ENCODE peak calls at places on chromosomes 4 and X, in five cellular contexts. O is SJCRH30; P is HTR-8/SVneo; N is stimulated activated CD4-positive, alpha-beta T cell treated with anti-CD3 and anti-CD28 coated beads, Interleukin-12 subunit alpha, Interleukin-12 subunit beta, amount 100 ng/mL, for 48 hours; I is KG1. D is an unnamed sample.

GRCh38 chr4:127251423-127251822 is 381.3 kb upstream of the INTU start:
- DNase-seq in O (no peak), P (peak; percentile 27), N (no peak), I (no peak), D (peak; percentile 29)

GRCh38 chr4:2015008-2015407 is 6.2 kb upstream of the NELFA start:
- DNase-seq in O (no peak), P (no peak), N (no peak), I (no peak), D (no peak)

GRCh38 chr4:6548201-6548881 is 26.6 kb upstream of the MAN2B2 start:
- DNase-seq in O (peak; percentile 61), P (peak; percentile 44), N (no peak), I (no peak), D (peak; percentile 66)

GRCh38 chrX:106716004-106716403 is 10.5 kb upstream of the RNF128 start:
- DNase-seq in O (no peak), P (no peak), N (no peak), I (no peak), D (no peak)

GRCh38 chrX:69555396-69556023 is 51.4 kb downstream of the NALF2 start:
- DNase-seq in O (no peak), P (no peak), N (no peak), I (no peak), D (no peak)

GRCh38 chr4:2135083-2135482 is 76.0 kb downstream of the NAT8L start:
- DNase-seq in O (peak; percentile 27), P (peak; percentile 32), N (no peak), I (peak; percentile 6), D (no peak)

GRCh38 chrX:109266034-109266433 is 215.9 kb downstream of the GUCY2F start:
- DNase-seq in O (no peak), P (no peak), N (no peak), I (no peak), D (no peak)

GRCh38 chr4:175562537-175562936 is 249.5 kb downstream of the GPM6A start:
- DNase-seq in O (no peak), P (no peak), N (no peak), I (no peak), D (no peak)

GRCh38 chr4:2304321-2304876 is 42.5 kb upstream of the MXD4 start:
- DNase-seq in O (no peak), P (no peak), N (no peak), I (no peak), D (no peak)

GRCh38 chr4:164438321-164438720 is 315.6 kb upstream of the SMIM31 start:
- DNase-seq in O (no peak), P (no peak), N (no peak), I (no peak), D (no peak)

GRCh38 chr4:172842759-172843158 is 325.9 kb upstream of the GALNT7 start:
- DNase-seq in O (no peak), P (no peak), N (no peak), I (no peak), D (no peak)

GRCh38 chr4:40980318-40980883 is 230.6 kb downstream of the NSUN7 start:
- DNase-seq in O (no peak), P (peak; percentile 39), N (no peak), I (no peak), D (peak; percentile 48)

GRCh38 chr4:76213415-76214268 is at the start of gene SCARB2:
- DNase-seq in O (peak; percentile 80), P (peak; percentile 41), N (peak; percentile 45), I (no peak), D (peak; percentile 97)

GRCh38 chrX:119734897-119735339 is 23.5 kb upstream of the SOWAHD start:
- DNase-seq in O (peak; percentile 40), P (no peak), N (no peak), I (no peak), D (peak; percentile 20)

GRCh38 chrX:44875185-44875489 is 2.1 kb downstream of the KDM6A start:
- DNase-seq in O (no peak), P (no peak), N (no peak), I (no peak), D (no peak)

GRCh38 chr4:27620886-27621285 is 760.2 kb downstream of the STIM2 start:
- DNase-seq in O (no peak), P (no peak), N (no peak), I (no peak), D (no peak)

GRCh38 chr4:8383016-8383415 is 57.5 kb downstream of the ACOX3 start:
- DNase-seq in O (no peak), P (no peak), N (no peak), I (no peak), D (no peak)

GRCh38 chrX:10387011-10387410 is 230.2 kb downstream of the CLCN4 start:
- DNase-seq in O (no peak), P (no peak), N (no peak), I (no peak), D (peak; percentile 35)

GRCh38 chr4:2823671-2824328 is 19.8 kb upstream of the ADD1 start:
- DNase-seq in O (no peak), P (no peak), N (no peak), I (no peak), D (no peak)

GRCh38 chr4:169143335-169143734 is 127.4 kb downstream of the SH3RF1 start:
- DNase-seq in O (no peak), P (no peak), N (no peak), I (no peak), D (no peak)

GRCh38 chrX:136999021-136999420 is 34.8 kb downstream of the GPR101 start:
- DNase-seq in O (no peak), P (no peak), N (no peak), I (no peak), D (no peak)

GRCh38 chr4:23882976-23883531 is 6.8 kb downstream of the PPARGC1A start:
- DNase-seq in O (no peak), P (no peak), N (no peak), I (no peak), D (no peak)

GRCh38 chrX:136097871-136098805 is 49.2 kb upstream of the FHL1 start:
- DNase-seq in O (no peak), P (no peak), N (no peak), I (no peak), D (no peak)

GRCh38 chr4:132180020-132180427 is 969.1 kb upstream of the PCDH10 start:
- DNase-seq in O (no peak), P (no peak), N (no peak), I (no peak), D (no peak)